ENCODE peak calls at places on chromosomes 3 and 15, in four cellular contexts. T, Y, K and P are unnamed samples.

GRCh38 chr3:195101927-195102608 is 168.9 kb downstream of the XXYLT1 start:
- DNase-seq in T (no peak), Y (no peak), K (no peak), P (no peak)

GRCh38 chr3:58874795-58875194 is 175.0 kb downstream of the CFAP20DC start:
- DNase-seq in T (peak), Y (no peak), K (peak), P (peak)

GRCh38 chr3:112409061-112409460 is 76.1 kb downstream of the CD200 start:
- DNase-seq in T (no peak), Y (no peak), K (no peak), P (no peak)

GRCh38 chr3:197892162-197892561 is 57.8 kb upstream of the RPL35A start:
- DNase-seq in T (no peak), Y (no peak), K (no peak), P (no peak)

GRCh38 chr15:78739206-78739605 is 72.1 kb downstream of the ADAMTS7 start:
- DNase-seq in T (no peak), Y (no peak), K (no peak), P (no peak)

GRCh38 chr3:112770026-112770626 is 76.5 kb downstream of the CD200R1L start:
- DNase-seq in T (peak), Y (no peak), K (peak), P (no peak)

GRCh38 chr3:58175098-58175428 is 35.7 kb downstream of the DNASE1L3 start:
- DNase-seq in T (no peak), Y (no peak), K (no peak), P (no peak)

GRCh38 chr3:65732060-65732933 is 306.4 kb downstream of the MAGI1 start:
- DNase-seq in T (peak), Y (no peak), K (peak), P (peak)

GRCh38 chr3:98839846-98840245 is 61.6 kb downstream of the DCBLD2 start:
- DNase-seq in T (peak), Y (no peak), K (no peak), P (no peak)

GRCh38 chr15:100032358-100033080 is 299.3 kb upstream of the LYSMD4 start:
- DNase-seq in T (peak), Y (no peak), K (no peak), P (no peak)

GRCh38 chr15:89680282-89680873 is 1.2 kb upstream of the PLIN1 start:
- DNase-seq in T (peak), Y (peak), K (peak), P (no peak)
- TF ChIP-seq CTCF in T (no peak), Y (no peak), K (no peak), P (no peak)

GRCh38 chr3:139979991-139980390 is 45.0 kb downstream of the CLSTN2 start:
- DNase-seq in T (no peak), Y (no peak), K (no peak), P (no peak)

GRCh38 chr3:139978966-139979365 is 44.0 kb downstream of the CLSTN2 start:
- DNase-seq in T (no peak), Y (no peak), K (no peak), P (no peak)

DNA sequence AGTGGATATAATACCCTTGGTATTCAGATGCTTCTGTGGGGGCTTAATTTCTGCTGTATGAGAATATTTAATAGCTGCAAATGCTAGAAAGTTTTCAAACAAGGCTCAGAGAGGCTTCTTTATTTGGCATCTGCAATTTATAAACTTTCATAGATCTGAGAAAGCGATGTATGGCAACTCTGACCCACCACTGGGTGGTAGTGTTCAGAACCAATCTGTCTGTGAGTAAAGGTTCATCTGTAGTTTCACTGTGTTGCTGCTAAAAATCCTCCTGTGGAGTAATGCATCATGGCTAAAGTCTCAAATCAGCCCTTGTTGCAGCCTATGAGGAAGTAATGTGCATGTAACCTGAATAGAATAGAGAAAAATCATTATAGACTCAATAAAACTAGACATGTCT is 47.4 kb downstream of the CLSTN2 start:
- DNase-seq in T (no peak), Y (no peak), K (no peak), P (no peak)
- TF ChIP-seq CTCF in T (no peak), Y (no peak), K (no peak), P (no peak)

DNA sequence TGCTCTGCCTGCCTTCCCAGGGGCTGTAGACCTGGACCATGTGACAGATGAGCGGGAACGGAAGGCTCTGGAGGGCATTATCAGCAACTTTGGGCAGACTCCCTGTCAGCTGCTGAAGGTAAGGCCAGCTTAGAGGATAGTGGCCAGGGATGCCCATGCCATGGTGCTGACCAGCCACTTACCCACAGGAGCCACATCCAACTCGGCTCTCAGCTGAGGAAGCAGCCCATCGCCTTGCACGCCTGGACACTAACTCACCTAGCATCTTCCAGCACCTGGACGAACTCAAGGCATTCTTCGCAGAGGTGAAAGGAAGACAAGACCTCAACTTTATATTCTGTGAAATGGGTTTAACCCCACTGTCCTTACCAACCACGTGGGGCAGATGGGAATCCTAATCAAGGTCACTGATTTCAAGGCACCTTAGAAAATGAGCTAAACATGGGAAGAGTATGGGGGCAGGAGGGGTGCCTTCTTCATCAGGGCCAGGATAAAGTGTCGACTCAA is 26.7 kb downstream of the NBEAL2 start:
- DNase-seq in T (no peak), Y (no peak), K (no peak), P (no peak)
- TF ChIP-seq CTCF in T (no peak), Y (no peak), K (no peak), P (no peak)

DNA sequence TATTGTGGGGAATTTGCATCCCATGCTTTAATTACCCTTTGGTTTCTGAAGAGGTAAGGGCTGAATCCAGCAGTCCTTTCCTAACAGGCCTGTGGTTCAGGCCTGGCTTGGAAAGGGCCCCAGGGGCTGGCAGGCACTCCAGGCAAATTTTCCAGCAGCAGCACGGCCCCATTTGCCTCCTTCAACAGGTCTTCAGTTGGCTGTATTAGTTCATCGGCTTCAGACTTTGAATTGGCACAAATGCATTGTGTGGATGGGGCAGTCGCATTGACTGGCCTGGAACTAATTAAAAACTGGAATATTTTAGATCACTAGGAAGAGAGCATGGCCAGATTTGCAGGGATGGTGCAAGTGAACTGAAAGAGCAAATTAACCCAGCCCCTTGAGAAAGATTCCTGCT is 207.8 kb upstream of the MCTP2 start:
- DNase-seq in T (no peak), Y (no peak), K (peak), P (no peak)
- TF ChIP-seq CTCF in T (no peak), Y (no peak), K (no peak), P (no peak)